ENCODE peak calls at places on chromosomes 1 and 21, in nine cellular contexts. One of them, this sample, is unnamed.

GRCh38 chr1:20279507-20279906 is 11.2 kb upstream of the VWA5B1 start:
- DNase-seq in KBM-7: no peak
- DNase-seq in activated T-cell treated with anti-CD3 and anti-CD28 coated beads for 24 hours: no peak
- DNase-seq in stimulated activated CD4-positive, alpha-beta T cell treated with anti-CD3 and anti-CD28 coated beads, Interleukin-4, amount 100 ng/mL, for 48 hours: no peak
- DNase-seq in caudate nucleus: no peak
- DNase-seq in stimulated activated naive CD4-positive, alpha-beta T cell: no peak
- DNase-seq in left ventricle myocardium inferior: no peak
- DNase-seq in NCI-H460: no peak
- DNase-seq in activated naive CD8-positive, alpha-beta T cell treated with anti-CD3 and anti-CD28 coated beads for 36 hours: no peak
- DNase-seq in this sample: no peak

GRCh38 chr1:45359882-45360513 is 19.8 kb upstream of the MUTYH start:
- DNase-seq in KBM-7: peak
- DNase-seq in activated T-cell treated with anti-CD3 and anti-CD28 coated beads for 24 hours: peak
- DNase-seq in stimulated activated CD4-positive, alpha-beta T cell treated with anti-CD3 and anti-CD28 coated beads, Interleukin-4, amount 100 ng/mL, for 48 hours: peak
- DNase-seq in caudate nucleus: no peak
- DNase-seq in stimulated activated naive CD4-positive, alpha-beta T cell: peak
- DNase-seq in left ventricle myocardium inferior: peak
- DNase-seq in NCI-H460: peak
- DNase-seq in activated naive CD8-positive, alpha-beta T cell treated with anti-CD3 and anti-CD28 coated beads for 36 hours: peak
- DNase-seq in this sample: no peak

GRCh38 chr1:235076504-235077162 is 52.0 kb downstream of the TOMM20 start:
- DNase-seq in KBM-7: no peak
- DNase-seq in activated T-cell treated with anti-CD3 and anti-CD28 coated beads for 24 hours: no peak
- DNase-seq in stimulated activated CD4-positive, alpha-beta T cell treated with anti-CD3 and anti-CD28 coated beads, Interleukin-4, amount 100 ng/mL, for 48 hours: no peak
- DNase-seq in caudate nucleus: no peak
- DNase-seq in stimulated activated naive CD4-positive, alpha-beta T cell: no peak
- DNase-seq in left ventricle myocardium inferior: no peak
- DNase-seq in NCI-H460: no peak
- DNase-seq in activated naive CD8-positive, alpha-beta T cell treated with anti-CD3 and anti-CD28 coated beads for 36 hours: no peak
- DNase-seq in this sample: no peak

GRCh38 chr1:219507432-219507831 is 105.5 kb downstream of the ZC3H11B start:
- DNase-seq in KBM-7: no peak
- DNase-seq in activated T-cell treated with anti-CD3 and anti-CD28 coated beads for 24 hours: no peak
- DNase-seq in stimulated activated CD4-positive, alpha-beta T cell treated with anti-CD3 and anti-CD28 coated beads, Interleukin-4, amount 100 ng/mL, for 48 hours: no peak
- DNase-seq in caudate nucleus: no peak
- DNase-seq in stimulated activated naive CD4-positive, alpha-beta T cell: no peak
- DNase-seq in left ventricle myocardium inferior: no peak
- DNase-seq in NCI-H460: peak
- DNase-seq in activated naive CD8-positive, alpha-beta T cell treated with anti-CD3 and anti-CD28 coated beads for 36 hours: no peak
- DNase-seq in this sample: no peak

GRCh38 chr1:116002781-116003455 is 26.6 kb downstream of the SLC22A15 start:
- DNase-seq in KBM-7: no peak
- DNase-seq in activated T-cell treated with anti-CD3 and anti-CD28 coated beads for 24 hours: no peak
- DNase-seq in stimulated activated CD4-positive, alpha-beta T cell treated with anti-CD3 and anti-CD28 coated beads, Interleukin-4, amount 100 ng/mL, for 48 hours: no peak
- DNase-seq in caudate nucleus: peak
- DNase-seq in stimulated activated naive CD4-positive, alpha-beta T cell: no peak
- DNase-seq in left ventricle myocardium inferior: no peak
- DNase-seq in NCI-H460: no peak
- DNase-seq in activated naive CD8-positive, alpha-beta T cell treated with anti-CD3 and anti-CD28 coated beads for 36 hours: no peak
- DNase-seq in this sample: no peak

GRCh38 chr1:89894802-89895201 is 74.0 kb downstream of the LRRC8D start:
- DNase-seq in KBM-7: no peak
- DNase-seq in activated T-cell treated with anti-CD3 and anti-CD28 coated beads for 24 hours: no peak
- DNase-seq in stimulated activated CD4-positive, alpha-beta T cell treated with anti-CD3 and anti-CD28 coated beads, Interleukin-4, amount 100 ng/mL, for 48 hours: no peak
- DNase-seq in caudate nucleus: no peak
- DNase-seq in stimulated activated naive CD4-positive, alpha-beta T cell: no peak
- DNase-seq in left ventricle myocardium inferior: no peak
- DNase-seq in NCI-H460: no peak
- DNase-seq in activated naive CD8-positive, alpha-beta T cell treated with anti-CD3 and anti-CD28 coated beads for 36 hours: no peak
- DNase-seq in this sample: no peak

GRCh38 chr1:13517193-13517812 is 3.5 kb upstream of the LRRC38 start:
- DNase-seq in KBM-7: peak
- DNase-seq in activated T-cell treated with anti-CD3 and anti-CD28 coated beads for 24 hours: no peak
- DNase-seq in stimulated activated CD4-positive, alpha-beta T cell treated with anti-CD3 and anti-CD28 coated beads, Interleukin-4, amount 100 ng/mL, for 48 hours: no peak
- DNase-seq in caudate nucleus: no peak
- DNase-seq in stimulated activated naive CD4-positive, alpha-beta T cell: no peak
- DNase-seq in left ventricle myocardium inferior: no peak
- DNase-seq in NCI-H460: no peak
- DNase-seq in activated naive CD8-positive, alpha-beta T cell treated with anti-CD3 and anti-CD28 coated beads for 36 hours: peak
- DNase-seq in this sample: no peak

GRCh38 chr21:16162953-16163352 is 433.2 kb downstream of the USP25 start:
- DNase-seq in KBM-7: no peak
- DNase-seq in activated T-cell treated with anti-CD3 and anti-CD28 coated beads for 24 hours: no peak
- DNase-seq in stimulated activated CD4-positive, alpha-beta T cell treated with anti-CD3 and anti-CD28 coated beads, Interleukin-4, amount 100 ng/mL, for 48 hours: no peak
- DNase-seq in caudate nucleus: no peak
- DNase-seq in stimulated activated naive CD4-positive, alpha-beta T cell: no peak
- DNase-seq in left ventricle myocardium inferior: no peak
- DNase-seq in NCI-H460: no peak
- DNase-seq in activated naive CD8-positive, alpha-beta T cell treated with anti-CD3 and anti-CD28 coated beads for 36 hours: no peak
- DNase-seq in this sample: no peak

GRCh38 chr1:221344693-221345092 is 397.2 kb downstream of the DUSP10 start:
- DNase-seq in KBM-7: no peak
- DNase-seq in activated T-cell treated with anti-CD3 and anti-CD28 coated beads for 24 hours: no peak
- DNase-seq in stimulated activated CD4-positive, alpha-beta T cell treated with anti-CD3 and anti-CD28 coated beads, Interleukin-4, amount 100 ng/mL, for 48 hours: no peak
- DNase-seq in caudate nucleus: no peak
- DNase-seq in stimulated activated naive CD4-positive, alpha-beta T cell: no peak
- DNase-seq in left ventricle myocardium inferior: no peak
- DNase-seq in NCI-H460: no peak
- DNase-seq in activated naive CD8-positive, alpha-beta T cell treated with anti-CD3 and anti-CD28 coated beads for 36 hours: no peak
- DNase-seq in this sample: no peak

GRCh38 chr1:7422561-7422960 is 348.5 kb upstream of the VAMP3 start:
- DNase-seq in KBM-7: no peak
- DNase-seq in activated T-cell treated with anti-CD3 and anti-CD28 coated beads for 24 hours: no peak
- DNase-seq in stimulated activated CD4-positive, alpha-beta T cell treated with anti-CD3 and anti-CD28 coated beads, Interleukin-4, amount 100 ng/mL, for 48 hours: no peak
- DNase-seq in caudate nucleus: no peak
- DNase-seq in stimulated activated naive CD4-positive, alpha-beta T cell: no peak
- DNase-seq in left ventricle myocardium inferior: no peak
- DNase-seq in NCI-H460: no peak
- DNase-seq in activated naive CD8-positive, alpha-beta T cell treated with anti-CD3 and anti-CD28 coated beads for 36 hours: no peak
- DNase-seq in this sample: no peak

GRCh38 chr1:30697571-30697970 is 25.8 kb downstream of the MATN1 start:
- DNase-seq in KBM-7: no peak
- DNase-seq in activated T-cell treated with anti-CD3 and anti-CD28 coated beads for 24 hours: no peak
- DNase-seq in stimulated activated CD4-positive, alpha-beta T cell treated with anti-CD3 and anti-CD28 coated beads, Interleukin-4, amount 100 ng/mL, for 48 hours: no peak
- DNase-seq in caudate nucleus: no peak
- DNase-seq in stimulated activated naive CD4-positive, alpha-beta T cell: no peak
- DNase-seq in left ventricle myocardium inferior: no peak
- DNase-seq in NCI-H460: no peak
- DNase-seq in activated naive CD8-positive, alpha-beta T cell treated with anti-CD3 and anti-CD28 coated beads for 36 hours: no peak
- DNase-seq in this sample: no peak

GRCh38 chr1:3222042-3222692 is 153.2 kb downstream of the PRDM16 start:
- DNase-seq in KBM-7: peak
- DNase-seq in activated T-cell treated with anti-CD3 and anti-CD28 coated beads for 24 hours: no peak
- DNase-seq in stimulated activated CD4-positive, alpha-beta T cell treated with anti-CD3 and anti-CD28 coated beads, Interleukin-4, amount 100 ng/mL, for 48 hours: no peak
- DNase-seq in caudate nucleus: no peak
- DNase-seq in stimulated activated naive CD4-positive, alpha-beta T cell: no peak
- DNase-seq in left ventricle myocardium inferior: no peak
- DNase-seq in NCI-H460: no peak
- DNase-seq in activated naive CD8-positive, alpha-beta T cell treated with anti-CD3 and anti-CD28 coated beads for 36 hours: no peak
- DNase-seq in this sample: no peak

This sample was measured in esophagus muscularis mucosa.